ENCODE peak calls at places on chromosomes 13 and 19, in ten cellular contexts. One of them, this sample, is unnamed.

GRCh38 chr13:49292742-49293498 is 45.2 kb downstream of the CDADC1 start:
- DNase-seq in RWPE1: no peak
- DNase-seq in fibroblast of lung: peak; percentile 80
- DNase-seq in right atrium auricular region: peak; percentile 81
- DNase-seq in colonic mucosa: no peak
- DNase-seq in SK-N-MC: no peak
- DNase-seq in GM23338: no peak
- DNase-seq in lung: peak; percentile 33
- DNase-seq in dorsolateral prefrontal cortex: no peak
- DNase-seq in osteoblast: peak; percentile 80
- DNase-seq in this sample: no peak

GRCh38 chr19:30685601-30686000 is 313.4 kb downstream of the ZNF536 start:
- DNase-seq in RWPE1: no peak
- DNase-seq in fibroblast of lung: no peak
- DNase-seq in right atrium auricular region: no peak
- DNase-seq in colonic mucosa: no peak
- DNase-seq in SK-N-MC: no peak
- DNase-seq in GM23338: no peak
- DNase-seq in lung: no peak
- DNase-seq in dorsolateral prefrontal cortex: no peak
- DNase-seq in osteoblast: no peak
- DNase-seq in this sample: no peak

GRCh38 chr13:111911754-111912452 is 155.0 kb upstream of the SOX1 start:
- DNase-seq in RWPE1: no peak
- DNase-seq in fibroblast of lung: no peak
- DNase-seq in right atrium auricular region: peak; percentile 52
- DNase-seq in colonic mucosa: peak; percentile 10
- DNase-seq in SK-N-MC: no peak
- DNase-seq in GM23338: no peak
- DNase-seq in lung: peak; percentile 21
- DNase-seq in dorsolateral prefrontal cortex: no peak
- DNase-seq in osteoblast: peak; percentile 62
- DNase-seq in this sample: no peak

GRCh38 chr19:10454267-10454666 is 33.9 kb downstream of the PDE4A start:
- DNase-seq in RWPE1: no peak
- DNase-seq in fibroblast of lung: no peak
- DNase-seq in right atrium auricular region: no peak
- DNase-seq in colonic mucosa: no peak
- DNase-seq in SK-N-MC: no peak
- DNase-seq in GM23338: peak; percentile 92
- DNase-seq in lung: no peak
- DNase-seq in dorsolateral prefrontal cortex: peak; percentile 80
- DNase-seq in osteoblast: peak; percentile 89
- DNase-seq in this sample: peak; percentile 24

GRCh38 chr19:15200575-15201364 is at the start of gene NOTCH3:
- DNase-seq in RWPE1: no peak
- DNase-seq in fibroblast of lung: no peak
- DNase-seq in right atrium auricular region: no peak
- DNase-seq in colonic mucosa: no peak
- DNase-seq in SK-N-MC: no peak
- DNase-seq in GM23338: peak; percentile 79
- DNase-seq in lung: no peak
- DNase-seq in dorsolateral prefrontal cortex: no peak
- DNase-seq in osteoblast: peak; percentile 98
- DNase-seq in this sample: no peak

GRCh38 chr19:399370-399769 is 9.6 kb downstream of the C2CD4C start:
- DNase-seq in RWPE1: no peak
- DNase-seq in fibroblast of lung: no peak
- DNase-seq in right atrium auricular region: no peak
- DNase-seq in colonic mucosa: no peak
- DNase-seq in SK-N-MC: no peak
- DNase-seq in GM23338: no peak
- DNase-seq in lung: no peak
- DNase-seq in dorsolateral prefrontal cortex: no peak
- DNase-seq in osteoblast: no peak
- DNase-seq in this sample: no peak

GRCh38 chr19:23345838-23346237 is 49.4 kb downstream of the ZNF91 start:
- DNase-seq in RWPE1: no peak
- DNase-seq in fibroblast of lung: no peak
- DNase-seq in right atrium auricular region: no peak
- DNase-seq in colonic mucosa: no peak
- DNase-seq in SK-N-MC: no peak
- DNase-seq in GM23338: peak; percentile 82
- DNase-seq in lung: no peak
- DNase-seq in dorsolateral prefrontal cortex: no peak
- DNase-seq in osteoblast: no peak
- DNase-seq in this sample: no peak

GRCh38 chr19:1512671-1513491 is at the start of gene ADAMTSL5:
- DNase-seq in RWPE1: peak; percentile 71
- DNase-seq in fibroblast of lung: peak; percentile 41
- DNase-seq in right atrium auricular region: no peak
- DNase-seq in colonic mucosa: peak; percentile 82
- DNase-seq in SK-N-MC: no peak
- DNase-seq in GM23338: peak; percentile 69
- DNase-seq in lung: no peak
- DNase-seq in dorsolateral prefrontal cortex: no peak
- DNase-seq in osteoblast: peak; percentile 94
- DNase-seq in this sample: no peak

DNA sequence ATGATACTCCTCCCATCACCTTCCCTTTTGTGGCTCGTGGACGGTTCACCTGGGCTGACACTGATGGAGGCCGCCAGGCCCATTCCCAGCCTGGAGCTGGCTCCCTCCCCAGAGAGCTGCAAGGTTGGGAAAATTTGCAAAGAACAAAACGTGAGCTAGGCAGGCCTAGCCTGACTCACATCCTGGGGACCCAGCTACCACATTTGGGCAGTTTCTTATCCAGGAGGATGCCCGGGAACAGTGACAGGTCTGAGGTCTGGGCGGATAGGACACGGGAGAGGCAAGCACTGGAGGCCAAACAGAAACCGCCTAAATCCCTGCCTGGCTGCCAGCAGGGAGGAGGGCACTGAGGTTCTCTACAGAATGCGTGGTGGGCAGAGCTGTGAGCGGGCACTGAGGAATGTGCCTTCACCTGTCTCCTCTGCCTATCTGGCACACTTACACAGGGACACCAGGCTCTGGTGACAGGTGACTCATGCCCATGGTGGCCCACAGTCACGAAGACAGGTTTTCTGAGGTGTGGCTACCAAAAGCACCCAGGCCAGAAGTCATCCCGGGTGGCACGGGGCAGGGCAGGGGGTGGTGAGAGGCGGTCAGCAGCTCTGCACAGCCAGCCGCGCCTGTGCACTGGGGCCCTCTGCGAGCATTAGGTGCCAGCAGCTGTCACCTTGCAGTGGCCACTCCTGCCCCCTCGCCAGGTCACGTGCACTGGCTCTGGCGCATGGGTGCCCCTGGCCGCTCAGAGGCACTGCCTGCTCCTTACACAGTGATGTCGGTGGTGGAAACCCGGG is 23.2 kb downstream of the SH3GL1 start:
- DNase-seq in RWPE1: no peak
- DNase-seq in fibroblast of lung: peak; percentile 40
- DNase-seq in right atrium auricular region: no peak
- DNase-seq in colonic mucosa: no peak
- DNase-seq in SK-N-MC: no peak
- DNase-seq in GM23338: no peak
- DNase-seq in lung: no peak
- DNase-seq in dorsolateral prefrontal cortex: peak; percentile 43
- DNase-seq in osteoblast: peak; percentile 84
- DNase-seq in this sample: no peak
- H3K27ac ChIP-seq in RWPE1: peak overlapping the region; percentile 99
- H3K27ac ChIP-seq in fibroblast of lung: peak overlapping the region; percentile 43
- H3K27ac ChIP-seq in right atrium auricular region: peak overlapping the region; percentile 91
- H3K27ac ChIP-seq in colonic mucosa: no peak overlapping the region
- H3K27ac ChIP-seq in SK-N-MC: no peak overlapping the region
- H3K27ac ChIP-seq in GM23338: peak overlapping the region; percentile 85
- H3K27ac ChIP-seq in lung: no peak overlapping the region
- H3K27ac ChIP-seq in dorsolateral prefrontal cortex: no peak overlapping the region
- H3K27ac ChIP-seq in osteoblast: no peak overlapping the region
- H3K27ac ChIP-seq in this sample: no peak overlapping the region

GRCh38 chr13:98509271-98510155 is 67.4 kb downstream of the STK24 start:
- DNase-seq in RWPE1: peak; percentile 80
- DNase-seq in fibroblast of lung: peak; percentile 89
- DNase-seq in right atrium auricular region: peak; percentile 89
- DNase-seq in colonic mucosa: peak; percentile 78
- DNase-seq in SK-N-MC: no peak
- DNase-seq in GM23338: no peak
- DNase-seq in lung: peak; percentile 44
- DNase-seq in dorsolateral prefrontal cortex: no peak
- DNase-seq in osteoblast: peak; percentile 90
- DNase-seq in this sample: no peak
- H3K27ac ChIP-seq in RWPE1: peak overlapping the region; percentile 88
- H3K27ac ChIP-seq in fibroblast of lung: peak overlapping the region; percentile 85
- H3K27ac ChIP-seq in right atrium auricular region: peak overlapping the region; percentile 51
- H3K27ac ChIP-seq in colonic mucosa: peak overlapping the region; percentile 60
- H3K27ac ChIP-seq in SK-N-MC: peak overlapping the region; percentile 81
- H3K27ac ChIP-seq in GM23338: no peak overlapping the region
- H3K27ac ChIP-seq in lung: peak overlapping the region; percentile 47
- H3K27ac ChIP-seq in dorsolateral prefrontal cortex: no peak overlapping the region
- H3K27ac ChIP-seq in osteoblast: peak overlapping the region; percentile 89
- H3K27ac ChIP-seq in this sample: no peak overlapping the region

DNA sequence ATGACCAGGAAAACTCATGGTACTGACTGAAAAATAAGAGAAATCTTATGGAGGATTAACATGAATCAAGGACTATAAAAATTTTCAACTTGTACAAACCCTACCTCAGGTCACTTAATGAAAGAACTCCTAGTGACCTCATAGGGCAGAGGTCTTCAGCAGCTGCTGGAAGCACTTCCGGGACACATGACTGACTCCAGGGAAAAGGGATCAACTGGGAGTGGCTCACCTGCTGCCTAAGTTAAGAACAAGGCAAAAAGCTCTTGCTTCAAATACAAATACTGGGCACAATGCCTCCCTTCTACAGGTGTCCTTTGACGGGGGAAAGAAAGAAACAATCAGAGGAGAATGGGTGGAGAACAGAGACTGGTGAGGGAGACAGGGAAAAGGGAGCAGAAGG is 18.6 kb downstream of the DOCK9 start:
- DNase-seq in RWPE1: no peak
- DNase-seq in fibroblast of lung: no peak
- DNase-seq in right atrium auricular region: no peak
- DNase-seq in colonic mucosa: peak; percentile 43
- DNase-seq in SK-N-MC: no peak
- DNase-seq in GM23338: no peak
- DNase-seq in lung: no peak
- DNase-seq in dorsolateral prefrontal cortex: no peak
- DNase-seq in osteoblast: no peak
- DNase-seq in this sample: no peak
- H3K27ac ChIP-seq in RWPE1: no peak overlapping the region
- H3K27ac ChIP-seq in fibroblast of lung: no peak overlapping the region
- H3K27ac ChIP-seq in right atrium auricular region: peak overlapping the region; percentile 56
- H3K27ac ChIP-seq in colonic mucosa: no peak overlapping the region
- H3K27ac ChIP-seq in SK-N-MC: no peak overlapping the region
- H3K27ac ChIP-seq in GM23338: no peak overlapping the region
- H3K27ac ChIP-seq in lung: no peak overlapping the region
- H3K27ac ChIP-seq in dorsolateral prefrontal cortex: peak overlapping the region; percentile 3
- H3K27ac ChIP-seq in osteoblast: no peak overlapping the region
- H3K27ac ChIP-seq in this sample: peak overlapping the region; percentile 6

GRCh38 chr13:94327318-94327717 is 152.2 kb downstream of the DCT start:
- DNase-seq in RWPE1: no peak
- DNase-seq in fibroblast of lung: peak; percentile 65
- DNase-seq in right atrium auricular region: no peak
- DNase-seq in colonic mucosa: no peak
- DNase-seq in SK-N-MC: no peak
- DNase-seq in GM23338: peak; percentile 30
- DNase-seq in lung: no peak
- DNase-seq in dorsolateral prefrontal cortex: no peak
- DNase-seq in osteoblast: no peak
- DNase-seq in this sample: no peak

GRCh38 chr13:94329277-94329676 is 150.2 kb downstream of the DCT start:
- DNase-seq in RWPE1: no peak
- DNase-seq in fibroblast of lung: peak; percentile 76
- DNase-seq in right atrium auricular region: no peak
- DNase-seq in colonic mucosa: no peak
- DNase-seq in SK-N-MC: no peak
- DNase-seq in GM23338: no peak
- DNase-seq in lung: no peak
- DNase-seq in dorsolateral prefrontal cortex: no peak
- DNase-seq in osteoblast: peak; percentile 60
- DNase-seq in this sample: no peak

GRCh38 chr13:94329754-94330551 is 149.5 kb downstream of the DCT start:
- DNase-seq in RWPE1: peak; percentile 67
- DNase-seq in fibroblast of lung: peak; percentile 95
- DNase-seq in right atrium auricular region: no peak
- DNase-seq in colonic mucosa: no peak
- DNase-seq in SK-N-MC: peak; percentile 45
- DNase-seq in GM23338: no peak
- DNase-seq in lung: no peak
- DNase-seq in dorsolateral prefrontal cortex: no peak
- DNase-seq in osteoblast: peak; percentile 57
- DNase-seq in this sample: no peak

GRCh38 chr13:94330552-94331071 is 148.9 kb downstream of the DCT start:
- DNase-seq in RWPE1: no peak
- DNase-seq in fibroblast of lung: no peak
- DNase-seq in right atrium auricular region: no peak
- DNase-seq in colonic mucosa: no peak
- DNase-seq in SK-N-MC: no peak
- DNase-seq in GM23338: no peak
- DNase-seq in lung: no peak
- DNase-seq in dorsolateral prefrontal cortex: no peak
- DNase-seq in osteoblast: no peak
- DNase-seq in this sample: no peak

DNA sequence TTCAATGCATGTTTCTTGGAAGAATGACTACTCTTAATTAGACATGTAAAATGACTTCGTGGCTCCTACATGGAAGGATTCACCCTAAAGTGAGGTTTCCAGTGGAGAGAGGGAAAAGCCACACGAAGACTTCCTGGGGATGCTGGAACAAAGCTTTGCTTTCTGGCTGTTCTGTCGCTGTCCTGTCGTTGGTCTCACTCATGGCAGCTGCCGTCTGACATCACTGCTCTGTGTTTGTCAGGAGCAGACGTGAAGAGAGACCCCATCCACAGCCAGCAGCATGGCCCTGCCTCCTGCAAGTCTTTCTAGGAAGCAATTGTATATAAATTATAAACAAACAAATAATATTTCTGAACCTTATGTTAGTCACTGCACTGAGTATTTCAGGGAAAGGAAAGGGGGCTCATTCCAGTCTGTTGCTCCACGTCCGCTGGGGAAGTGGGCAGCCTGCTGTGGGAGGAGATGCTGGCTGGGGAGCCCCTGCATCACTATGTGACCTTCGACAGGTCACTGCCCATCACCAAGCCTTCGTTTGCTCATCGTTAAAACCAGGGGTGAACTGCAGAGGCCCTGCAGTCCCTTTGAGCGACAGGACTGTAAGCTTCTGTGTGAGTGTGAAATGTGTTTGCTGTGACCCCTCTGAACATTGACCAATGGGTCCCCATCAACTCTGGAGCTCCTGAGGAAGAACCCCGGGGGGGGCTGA is 151.0 kb downstream of the DCT start:
- DNase-seq in RWPE1: no peak
- DNase-seq in fibroblast of lung: no peak
- DNase-seq in right atrium auricular region: no peak
- DNase-seq in colonic mucosa: no peak
- DNase-seq in SK-N-MC: no peak
- DNase-seq in GM23338: no peak
- DNase-seq in lung: no peak
- DNase-seq in dorsolateral prefrontal cortex: no peak
- DNase-seq in osteoblast: no peak
- DNase-seq in this sample: no peak
- H3K27ac ChIP-seq in RWPE1: no peak overlapping the region
- H3K27ac ChIP-seq in fibroblast of lung: no peak overlapping the region
- H3K27ac ChIP-seq in right atrium auricular region: no peak overlapping the region
- H3K27ac ChIP-seq in colonic mucosa: no peak overlapping the region
- H3K27ac ChIP-seq in SK-N-MC: no peak overlapping the region
- H3K27ac ChIP-seq in GM23338: no peak overlapping the region
- H3K27ac ChIP-seq in lung: no peak overlapping the region
- H3K27ac ChIP-seq in dorsolateral prefrontal cortex: no peak overlapping the region
- H3K27ac ChIP-seq in osteoblast: peak overlapping the region; percentile 79
- H3K27ac ChIP-seq in this sample: no peak overlapping the region

GRCh38 chr19:35254341-35255297 is 5.8 kb downstream of the LSR start:
- DNase-seq in RWPE1: no peak
- DNase-seq in fibroblast of lung: no peak
- DNase-seq in right atrium auricular region: peak; percentile 56
- DNase-seq in colonic mucosa: peak; percentile 13
- DNase-seq in SK-N-MC: no peak
- DNase-seq in GM23338: no peak
- DNase-seq in lung: peak; percentile 27
- DNase-seq in dorsolateral prefrontal cortex: no peak
- DNase-seq in osteoblast: peak; percentile 34
- DNase-seq in this sample: no peak
- H3K27ac ChIP-seq in RWPE1: no peak overlapping the region
- H3K27ac ChIP-seq in fibroblast of lung: no peak overlapping the region
- H3K27ac ChIP-seq in right atrium auricular region: peak overlapping the region; percentile 18
- H3K27ac ChIP-seq in colonic mucosa: no peak overlapping the region
- H3K27ac ChIP-seq in SK-N-MC: no peak overlapping the region
- H3K27ac ChIP-seq in GM23338: no peak overlapping the region
- H3K27ac ChIP-seq in lung: peak overlapping the region; percentile 1
- H3K27ac ChIP-seq in dorsolateral prefrontal cortex: no peak overlapping the region
- H3K27ac ChIP-seq in osteoblast: no peak overlapping the region
- H3K27ac ChIP-seq in this sample: no peak overlapping the region

This sample was measured in caudate nucleus.